ENCODE peak calls at places on chromosomes 12 and 14, in four cellular contexts. One of them, this sample, is unnamed.
A peak's percentile ranks its signal among the peaks of the same experiment; 100 is the strongest.

GRCh38 chr12:28026701-28027100 is 54.2 kb upstream of the PTHLH start:
- DNase-seq in brain microvascular endothelial cell: no peak
- DNase-seq in testis: no peak
- DNase-seq in kidney: no peak
- DNase-seq in this sample: no peak

GRCh38 chr12:20212658-20213387 is 155.5 kb upstream of the PDE3A start:
- DNase-seq in testis: peak; percentile 56
- DNase-seq in kidney: peak; percentile 93
- DNase-seq in brain microvascular endothelial cell: peak; percentile 99
- DNase-seq in this sample: peak; percentile 84

GRCh38 chr14:64561631-64562030 is 11.9 kb downstream of the PPP1R36 start:
- DNase-seq in testis: no peak
- DNase-seq in kidney: no peak
- DNase-seq in brain microvascular endothelial cell: no peak
- DNase-seq in this sample: peak; percentile 60

GRCh38 chr12:130704606-130705005 is 11.5 kb downstream of the RIMBP2 start:
- DNase-seq in testis: peak; percentile 7
- DNase-seq in brain microvascular endothelial cell: no peak
- DNase-seq in kidney: peak; percentile 42
- DNase-seq in this sample: no peak

GRCh38 chr12:107645630-107646333 is 39.8 kb upstream of the PWP1 start:
- DNase-seq in kidney: no peak
- DNase-seq in testis: peak; percentile 52
- DNase-seq in brain microvascular endothelial cell: no peak
- DNase-seq in this sample: peak; percentile 8

GRCh38 chr12:69619050-69619449 is 8.3 kb upstream of the LRRC10 start:
- DNase-seq in kidney: no peak
- DNase-seq in testis: no peak
- DNase-seq in brain microvascular endothelial cell: no peak
- DNase-seq in this sample: no peak

GRCh38 chr14:30874999-30875787 is 834 bp downstream of the COCH start:
- DNase-seq in brain microvascular endothelial cell: no peak
- DNase-seq in kidney: peak; percentile 74
- DNase-seq in testis: no peak
- DNase-seq in this sample: no peak

GRCh38 chr12:118307069-118307954 is 65.4 kb downstream of the TAOK3 start:
- DNase-seq in brain microvascular endothelial cell: peak; percentile 92
- DNase-seq in testis: no peak
- DNase-seq in kidney: no peak
- DNase-seq in this sample: no peak

GRCh38 chr12:105451211-105451610 is 120.7 kb downstream of the C12orf75 start:
- DNase-seq in brain microvascular endothelial cell: peak; percentile 60
- DNase-seq in kidney: no peak
- DNase-seq in testis: no peak
- DNase-seq in this sample: no peak

GRCh38 chr12:48050174-48050573 is 45.9 kb upstream of the COL2A1 start:
- DNase-seq in testis: no peak
- DNase-seq in brain microvascular endothelial cell: peak; percentile 6
- DNase-seq in kidney: no peak
- DNase-seq in this sample: no peak

GRCh38 chr12:12784911-12785814 is at the start of gene APOLD1:
- DNase-seq in testis: no peak
- DNase-seq in kidney: no peak
- DNase-seq in brain microvascular endothelial cell: peak; percentile 81
- DNase-seq in this sample: peak; percentile 19

GRCh38 chr14:54147285-54147684 is 190.7 kb upstream of the BMP4 start:
- DNase-seq in brain microvascular endothelial cell: peak; percentile 95
- DNase-seq in testis: no peak
- DNase-seq in kidney: no peak
- DNase-seq in this sample: peak; percentile 8

GRCh38 chr12:70920251-70920851 is at the start of gene PTPRR:
- DNase-seq in testis: peak; percentile 29
- DNase-seq in kidney: no peak
- DNase-seq in brain microvascular endothelial cell: no peak
- DNase-seq in this sample: peak; percentile 11

DNA sequence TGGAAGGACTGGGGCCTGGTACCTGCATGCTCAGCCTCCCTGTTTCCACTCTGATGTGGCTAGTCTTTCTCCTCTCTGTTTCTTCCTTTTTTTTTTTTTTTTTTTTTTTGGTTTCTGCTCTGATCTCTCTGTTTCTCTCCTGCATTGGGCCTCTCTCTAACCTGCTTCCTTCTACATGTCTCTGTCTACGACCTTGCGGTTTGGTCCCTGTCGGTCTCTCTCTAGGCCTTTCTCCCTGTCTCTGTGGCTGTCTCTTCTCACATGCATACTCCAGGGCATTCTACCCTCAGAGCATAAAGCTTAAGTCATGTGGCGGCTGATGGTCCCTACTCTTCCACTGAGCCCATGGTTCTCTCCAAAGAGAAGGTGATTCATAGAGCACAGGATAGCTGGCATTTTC is 1096.6 kb downstream of the BCL11B start:
- DNase-seq in testis: no peak
- DNase-seq in brain microvascular endothelial cell: no peak
- DNase-seq in kidney: no peak
- DNase-seq in this sample: no peak
- H3K27ac ChIP-seq in testis: no peak overlapping the region
- H3K27ac ChIP-seq in brain microvascular endothelial cell: no peak overlapping the region
- H3K27ac ChIP-seq in kidney: no peak overlapping the region
- H3K27ac ChIP-seq in this sample: no peak overlapping the region

DNA sequence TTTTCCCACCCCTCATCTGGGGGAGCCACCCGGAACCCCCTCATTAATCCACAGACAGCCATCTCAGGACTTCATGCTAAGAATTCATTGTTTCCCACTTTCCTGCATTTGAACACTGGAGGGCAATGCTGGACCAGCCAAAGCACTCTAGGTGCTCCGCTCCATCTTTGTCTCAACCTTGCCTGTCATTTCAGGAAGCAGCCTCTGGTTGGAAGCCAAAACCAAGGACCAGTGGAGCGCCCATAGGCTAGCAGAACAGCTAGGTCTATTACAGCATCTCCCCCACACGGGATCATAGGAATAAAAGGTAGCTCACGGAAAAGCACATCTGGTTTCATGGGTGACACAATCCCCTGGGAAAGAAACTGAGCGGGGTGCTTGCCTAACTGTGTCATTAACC is 197.1 kb downstream of the DAD1 start:
- DNase-seq in kidney: no peak
- DNase-seq in brain microvascular endothelial cell: peak; percentile 72
- DNase-seq in testis: peak; percentile 68
- DNase-seq in this sample: peak; percentile 65
- TF ChIP-seq CTCF in kidney: peak; percentile 87
- TF ChIP-seq CTCF in brain microvascular endothelial cell: peak; percentile 85
- TF ChIP-seq CTCF in testis: peak; percentile 47
- TF ChIP-seq CTCF in this sample: peak; percentile 81

GRCh38 chr12:1797011-1797901 is 23.1 kb upstream of the LRTM2 start:
- DNase-seq in testis: peak; percentile 62
- DNase-seq in kidney: peak; percentile 91
- DNase-seq in brain microvascular endothelial cell: no peak
- DNase-seq in this sample: peak; percentile 49
- H3K27ac ChIP-seq in testis: peak overlapping the region; percentile 73
- H3K27ac ChIP-seq in kidney: peak overlapping the region; percentile 48
- H3K27ac ChIP-seq in brain microvascular endothelial cell: no peak overlapping the region
- H3K27ac ChIP-seq in this sample: peak overlapping the region; percentile 64

GRCh38 chr14:41285193-41285748 is 321.4 kb upstream of the LRFN5 start:
- DNase-seq in kidney: no peak
- DNase-seq in brain microvascular endothelial cell: peak; percentile 6
- DNase-seq in testis: peak; percentile 80
- DNase-seq in this sample: no peak

GRCh38 chr14:41280745-41281144 is 325.9 kb upstream of the LRFN5 start:
- DNase-seq in brain microvascular endothelial cell: no peak
- DNase-seq in testis: no peak
- DNase-seq in kidney: no peak
- DNase-seq in this sample: no peak
- TF ChIP-seq CTCF in brain microvascular endothelial cell: no peak
- TF ChIP-seq CTCF in testis: no peak
- TF ChIP-seq CTCF in kidney: no peak
- TF ChIP-seq CTCF in this sample: no peak

GRCh38 chr12:15193927-15194326 is 27.3 kb downstream of the RERG start:
- DNase-seq in kidney: no peak
- DNase-seq in brain microvascular endothelial cell: no peak
- DNase-seq in testis: no peak
- DNase-seq in this sample: no peak
- H3K27ac ChIP-seq in kidney: peak overlapping the region; percentile 4
- H3K27ac ChIP-seq in brain microvascular endothelial cell: no peak overlapping the region
- H3K27ac ChIP-seq in testis: no peak overlapping the region
- H3K27ac ChIP-seq in this sample: no peak overlapping the region

GRCh38 chr12:24996820-24997219 is 47.9 kb upstream of the BCAT1 start:
- DNase-seq in brain microvascular endothelial cell: no peak
- DNase-seq in kidney: no peak
- DNase-seq in testis: no peak
- DNase-seq in this sample: peak; percentile 33

GRCh38 chr12:24993756-24994155 is 44.9 kb upstream of the BCAT1 start:
- DNase-seq in testis: no peak
- DNase-seq in kidney: no peak
- DNase-seq in brain microvascular endothelial cell: no peak
- DNase-seq in this sample: no peak

GRCh38 chr12:24996102-24996797 is 47.3 kb upstream of the BCAT1 start:
- DNase-seq in brain microvascular endothelial cell: no peak
- DNase-seq in kidney: no peak
- DNase-seq in testis: no peak
- DNase-seq in this sample: no peak

GRCh38 chr12:24991209-24992049 is 42.5 kb upstream of the BCAT1 start:
- DNase-seq in kidney: no peak
- DNase-seq in brain microvascular endothelial cell: peak; percentile 43
- DNase-seq in testis: no peak
- DNase-seq in this sample: no peak
- TF ChIP-seq CTCF in kidney: peak; percentile 68
- TF ChIP-seq CTCF in brain microvascular endothelial cell: peak; percentile 24
- TF ChIP-seq CTCF in testis: peak; percentile 38
- TF ChIP-seq CTCF in this sample: peak; percentile 80

GRCh38 chr14:88252536-88252935 is 70.5 kb downstream of the KCNK10 start:
- DNase-seq in testis: no peak
- DNase-seq in kidney: no peak
- DNase-seq in brain microvascular endothelial cell: no peak
- DNase-seq in this sample: no peak

GRCh38 chr14:88248606-88249005 is 74.5 kb downstream of the KCNK10 start:
- DNase-seq in testis: no peak
- DNase-seq in brain microvascular endothelial cell: no peak
- DNase-seq in kidney: no peak
- DNase-seq in this sample: no peak

GRCh38 chr14:88247228-88247627 is 75.8 kb downstream of the KCNK10 start:
- DNase-seq in kidney: no peak
- DNase-seq in testis: no peak
- DNase-seq in brain microvascular endothelial cell: no peak
- DNase-seq in this sample: no peak

GRCh38 chr14:88251650-88252049 is 71.4 kb downstream of the KCNK10 start:
- DNase-seq in kidney: no peak
- DNase-seq in brain microvascular endothelial cell: no peak
- DNase-seq in testis: no peak
- DNase-seq in this sample: no peak

GRCh38 chr14:88249266-88249665 is 73.8 kb downstream of the KCNK10 start:
- DNase-seq in kidney: no peak
- DNase-seq in brain microvascular endothelial cell: no peak
- DNase-seq in testis: no peak
- DNase-seq in this sample: no peak
- H3K27ac ChIP-seq in kidney: no peak overlapping the region
- H3K27ac ChIP-seq in brain microvascular endothelial cell: no peak overlapping the region
- H3K27ac ChIP-seq in testis: no peak overlapping the region
- H3K27ac ChIP-seq in this sample: no peak overlapping the region

GRCh38 chr12:94198872-94199271 is 50.5 kb downstream of the PLXNC1 start:
- DNase-seq in kidney: no peak
- DNase-seq in brain microvascular endothelial cell: no peak
- DNase-seq in testis: no peak
- DNase-seq in this sample: no peak
- TF ChIP-seq CTCF in kidney: no peak
- TF ChIP-seq CTCF in brain microvascular endothelial cell: no peak
- TF ChIP-seq CTCF in testis: no peak
- TF ChIP-seq CTCF in this sample: no peak

GRCh38 chr14:24284501-24285035 is 13.2 kb upstream of the RABGGTA start:
- DNase-seq in brain microvascular endothelial cell: no peak
- DNase-seq in testis: no peak
- DNase-seq in kidney: no peak
- DNase-seq in this sample: no peak

GRCh38 chr14:24282736-24283135 is 11.3 kb upstream of the RABGGTA start:
- DNase-seq in brain microvascular endothelial cell: no peak
- DNase-seq in kidney: no peak
- DNase-seq in testis: no peak
- DNase-seq in this sample: no peak

GRCh38 chr14:24285351-24285750 is 14.0 kb upstream of the RABGGTA start:
- DNase-seq in testis: no peak
- DNase-seq in kidney: no peak
- DNase-seq in brain microvascular endothelial cell: no peak
- DNase-seq in this sample: no peak

GRCh38 chr14:24280797-24281460 is 9.5 kb upstream of the RABGGTA start:
- DNase-seq in brain microvascular endothelial cell: no peak
- DNase-seq in kidney: no peak
- DNase-seq in testis: no peak
- DNase-seq in this sample: no peak

DNA sequence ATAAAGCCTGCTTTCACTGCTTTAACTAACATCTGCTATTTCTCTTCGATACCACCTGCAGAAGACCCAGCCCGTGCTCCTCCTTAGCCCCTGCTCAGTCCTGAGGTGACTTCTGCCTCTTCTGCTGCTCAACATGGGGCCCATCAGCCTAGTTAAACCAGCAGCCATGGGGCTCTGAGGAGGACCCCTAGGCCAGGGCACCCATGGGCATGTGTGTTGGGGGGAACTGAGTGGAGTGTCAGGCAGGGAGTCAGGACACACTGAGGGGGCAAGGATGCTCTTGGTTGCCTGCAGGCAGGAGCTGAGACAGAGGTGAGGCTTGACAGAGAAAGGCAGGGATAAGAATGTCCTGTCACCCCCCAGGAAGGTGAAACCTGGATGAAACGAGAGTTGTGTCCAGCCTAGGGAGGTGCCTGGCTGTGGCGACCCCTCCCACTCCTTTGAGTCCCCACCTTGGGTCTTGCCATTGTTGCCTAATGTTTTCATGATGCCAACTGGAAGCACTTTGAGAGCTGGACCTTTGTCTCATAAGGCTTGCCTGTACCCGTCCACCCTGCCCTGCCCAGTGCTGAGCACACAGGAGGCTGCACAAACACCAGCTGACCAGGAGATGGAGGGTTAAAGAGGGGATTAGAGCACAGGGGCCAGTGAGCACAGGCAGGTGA is 12.5 kb upstream of the RABGGTA start:
- DNase-seq in kidney: no peak
- DNase-seq in testis: no peak
- DNase-seq in brain microvascular endothelial cell: no peak
- DNase-seq in this sample: no peak
- H3K27ac ChIP-seq in kidney: no peak overlapping the region
- H3K27ac ChIP-seq in testis: no peak overlapping the region
- H3K27ac ChIP-seq in brain microvascular endothelial cell: no peak overlapping the region
- H3K27ac ChIP-seq in this sample: no peak overlapping the region

This sample was measured in thyroid gland.